ENCODE peak calls at places on chromosomes 1 and 21, in ten cellular contexts. S is NCI-H345; P is WTC11; D is activated CD4-positive, CD25-positive, alpha-beta regulatory T cell treated with anti-CD3 and anti-CD28 coated beads, Interleukin-2, amount 50 U/mL, for 72 hours; B is left ventricle myocardium inferior; Z is NCI-H146; T is nucleus accumbens; M is frontal cortex; R is EL; K is germinal center. W is an unnamed sample.

GRCh38 chr1:7299329-7299799 is 471.7 kb upstream of the VAMP3 start:
- DNase-seq in S (peak; percentile 61), P (no peak), D (no peak), B (peak; percentile 50), Z (peak; percentile 23), T (no peak), M (peak; percentile 67), R (peak; percentile 98), K (no peak), W (no peak)

GRCh38 chr21:25171438-25171837 is 435.8 kb downstream of the MRPL39 start:
- DNase-seq in S (no peak), P (no peak), D (no peak), B (no peak), Z (no peak), T (no peak), M (no peak), R (peak; percentile 21), K (no peak), W (no peak)

GRCh38 chr1:58454343-58454742 is 92.2 kb downstream of the OMA1 start:
- DNase-seq in S (no peak), P (peak; percentile 53), D (no peak), B (no peak), Z (no peak), T (no peak), M (no peak), R (no peak), K (no peak), W (no peak)

GRCh38 chr1:2527553-2527860 is 1.1 kb upstream of the PANK4 start:
- DNase-seq in S (no peak), P (no peak), D (no peak), B (no peak), Z (no peak), T (no peak), M (no peak), R (no peak), K (no peak), W (no peak)

GRCh38 chr21:43274022-43274945 is 105.5 kb downstream of the CRYAA start:
- DNase-seq in S (no peak), P (no peak), D (no peak), B (peak; percentile 6), Z (no peak), T (no peak), M (no peak), R (no peak), K (no peak), W (no peak)

GRCh38 chr1:12654004-12654567 is 10.2 kb downstream of the AADACL4 start:
- DNase-seq in S (no peak), P (no peak), D (no peak), B (no peak), Z (no peak), T (no peak), M (no peak), R (no peak), K (no peak), W (no peak)

GRCh38 chr1:4611708-4612349 is 42.6 kb upstream of the AJAP1 start:
- DNase-seq in S (no peak), P (no peak), D (no peak), B (no peak), Z (no peak), T (no peak), M (no peak), R (no peak), K (no peak), W (no peak)

GRCh38 chr1:156464825-156465452 is 35.6 kb downstream of the MEF2D start:
- DNase-seq in S (no peak), P (no peak), D (no peak), B (no peak), Z (no peak), T (no peak), M (no peak), R (no peak), K (no peak), W (no peak)

GRCh38 chr1:109541102-109541501 is 1.4 kb downstream of the GPR61 start:
- DNase-seq in S (no peak), P (no peak), D (no peak), B (no peak), Z (no peak), T (no peak), M (no peak), R (no peak), K (no peak), W (no peak)

GRCh38 chr1:119475866-119476439 is 31.1 kb upstream of the HSD3B1 start:
- DNase-seq in S (peak; percentile 64), P (peak; percentile 88), D (no peak), B (peak; percentile 19), Z (peak; percentile 28), T (no peak), M (peak; percentile 37), R (peak; percentile 13), K (peak; percentile 40), W (no peak)

GRCh38 chr1:55767171-55767570 is 552.0 kb upstream of the USP24 start:
- DNase-seq in S (no peak), P (no peak), D (no peak), B (no peak), Z (no peak), T (no peak), M (no peak), R (no peak), K (no peak), W (no peak)

GRCh38 chr1:234585333-234586055 is 24.5 kb downstream of the IRF2BP2 start:
- DNase-seq in S (no peak), P (no peak), D (no peak), B (no peak), Z (no peak), T (no peak), M (no peak), R (peak; percentile 23), K (no peak), W (no peak)

GRCh38 chr1:3996846-3997705 is 97.0 kb upstream of the C1orf174 start:
- DNase-seq in S (no peak), P (no peak), D (no peak), B (no peak), Z (no peak), T (no peak), M (no peak), R (no peak), K (no peak), W (no peak)

GRCh38 chr1:208036177-208036808 is 125.4 kb upstream of the CD34 start:
- DNase-seq in S (no peak), P (peak; percentile 29), D (no peak), B (no peak), Z (peak; percentile 33), T (no peak), M (no peak), R (peak; percentile 20), K (no peak), W (no peak)

W was measured in NCI-H1105.